ENCODE peak calls at places on chromosomes 13 and 19, in nine cellular contexts. One of them, this sample, is unnamed.

GRCh38 chr19:41409288-41409687 is 11.7 kb downstream of the BCKDHA start:
- DNase-seq in astrocyte of the spinal cord: peak; percentile 25
- DNase-seq in NCI-H1092 treated with DMSO at 0.1 percent for 48 hours: no peak
- DNase-seq in NCI-H1048: no peak
- DNase-seq in hepatocyte: peak; percentile 88
- DNase-seq in lower leg skin: no peak
- DNase-seq in NT2/D1: no peak
- DNase-seq in stimulated activated CD8-positive, alpha-beta memory T cell treated with anti-CD3 and anti-CD28 coated beads, Interleukin-2, amount 100 ng/mL, for 48 hours: no peak
- DNase-seq in vagina: no peak
- DNase-seq in this sample: peak; percentile 55

GRCh38 chr19:16386619-16387240 is 62.1 kb downstream of the KLF2 start:
- DNase-seq in astrocyte of the spinal cord: peak; percentile 58
- DNase-seq in NCI-H1092 treated with DMSO at 0.1 percent for 48 hours: peak; percentile 37
- DNase-seq in NCI-H1048: no peak
- DNase-seq in hepatocyte: peak; percentile 72
- DNase-seq in lower leg skin: no peak
- DNase-seq in NT2/D1: peak; percentile 42
- DNase-seq in stimulated activated CD8-positive, alpha-beta memory T cell treated with anti-CD3 and anti-CD28 coated beads, Interleukin-2, amount 100 ng/mL, for 48 hours: no peak
- DNase-seq in vagina: no peak
- DNase-seq in this sample: peak; percentile 62

GRCh38 chr19:33905937-33906577 is 109.4 kb downstream of the KCTD15 start:
- DNase-seq in astrocyte of the spinal cord: no peak
- DNase-seq in NCI-H1092 treated with DMSO at 0.1 percent for 48 hours: no peak
- DNase-seq in NCI-H1048: no peak
- DNase-seq in hepatocyte: peak; percentile 75
- DNase-seq in lower leg skin: peak; percentile 75
- DNase-seq in NT2/D1: no peak
- DNase-seq in stimulated activated CD8-positive, alpha-beta memory T cell treated with anti-CD3 and anti-CD28 coated beads, Interleukin-2, amount 100 ng/mL, for 48 hours: no peak
- DNase-seq in vagina: no peak
- DNase-seq in this sample: peak; percentile 52

GRCh38 chr13:47417485-47417884 is 520.6 kb upstream of the HTR2A start:
- DNase-seq in astrocyte of the spinal cord: no peak
- DNase-seq in NCI-H1092 treated with DMSO at 0.1 percent for 48 hours: no peak
- DNase-seq in NCI-H1048: no peak
- DNase-seq in hepatocyte: no peak
- DNase-seq in lower leg skin: no peak
- DNase-seq in NT2/D1: no peak
- DNase-seq in stimulated activated CD8-positive, alpha-beta memory T cell treated with anti-CD3 and anti-CD28 coated beads, Interleukin-2, amount 100 ng/mL, for 48 hours: no peak
- DNase-seq in vagina: no peak
- DNase-seq in this sample: no peak

GRCh38 chr13:46717275-46717674 is 79.7 kb downstream of the ESD start:
- DNase-seq in astrocyte of the spinal cord: no peak
- DNase-seq in NCI-H1092 treated with DMSO at 0.1 percent for 48 hours: no peak
- DNase-seq in NCI-H1048: no peak
- DNase-seq in hepatocyte: no peak
- DNase-seq in lower leg skin: no peak
- DNase-seq in NT2/D1: no peak
- DNase-seq in stimulated activated CD8-positive, alpha-beta memory T cell treated with anti-CD3 and anti-CD28 coated beads, Interleukin-2, amount 100 ng/mL, for 48 hours: no peak
- DNase-seq in vagina: no peak
- DNase-seq in this sample: no peak

GRCh38 chr13:46778879-46779278 is 18.1 kb downstream of the ESD start:
- DNase-seq in astrocyte of the spinal cord: peak; percentile 67
- DNase-seq in NCI-H1092 treated with DMSO at 0.1 percent for 48 hours: no peak
- DNase-seq in NCI-H1048: no peak
- DNase-seq in hepatocyte: no peak
- DNase-seq in lower leg skin: no peak
- DNase-seq in NT2/D1: no peak
- DNase-seq in stimulated activated CD8-positive, alpha-beta memory T cell treated with anti-CD3 and anti-CD28 coated beads, Interleukin-2, amount 100 ng/mL, for 48 hours: no peak
- DNase-seq in vagina: no peak
- DNase-seq in this sample: no peak

GRCh38 chr19:33639034-33639681 is 17.4 kb downstream of the CHST8 start:
- DNase-seq in astrocyte of the spinal cord: no peak
- DNase-seq in NCI-H1092 treated with DMSO at 0.1 percent for 48 hours: peak; percentile 25
- DNase-seq in NCI-H1048: no peak
- DNase-seq in hepatocyte: no peak
- DNase-seq in lower leg skin: no peak
- DNase-seq in NT2/D1: no peak
- DNase-seq in stimulated activated CD8-positive, alpha-beta memory T cell treated with anti-CD3 and anti-CD28 coated beads, Interleukin-2, amount 100 ng/mL, for 48 hours: no peak
- DNase-seq in vagina: no peak
- DNase-seq in this sample: no peak

GRCh38 chr19:41621654-41622053 is 5.2 kb downstream of the CEACAM4 start:
- DNase-seq in astrocyte of the spinal cord: no peak
- DNase-seq in NCI-H1092 treated with DMSO at 0.1 percent for 48 hours: no peak
- DNase-seq in NCI-H1048: no peak
- DNase-seq in hepatocyte: no peak
- DNase-seq in lower leg skin: peak; percentile 13
- DNase-seq in NT2/D1: no peak
- DNase-seq in stimulated activated CD8-positive, alpha-beta memory T cell treated with anti-CD3 and anti-CD28 coated beads, Interleukin-2, amount 100 ng/mL, for 48 hours: no peak
- DNase-seq in vagina: no peak
- DNase-seq in this sample: no peak

GRCh38 chr19:15456871-15457700 is 7.3 kb downstream of the RASAL3 start:
- DNase-seq in astrocyte of the spinal cord: no peak
- DNase-seq in NCI-H1092 treated with DMSO at 0.1 percent for 48 hours: no peak
- DNase-seq in NCI-H1048: peak; percentile 89
- DNase-seq in hepatocyte: peak; percentile 43
- DNase-seq in lower leg skin: peak; percentile 31
- DNase-seq in NT2/D1: peak; percentile 48
- DNase-seq in stimulated activated CD8-positive, alpha-beta memory T cell treated with anti-CD3 and anti-CD28 coated beads, Interleukin-2, amount 100 ng/mL, for 48 hours: no peak
- DNase-seq in vagina: no peak
- DNase-seq in this sample: no peak

GRCh38 chr13:74438911-74439310 is 304.7 kb upstream of the KLF12 start:
- DNase-seq in astrocyte of the spinal cord: no peak
- DNase-seq in NCI-H1092 treated with DMSO at 0.1 percent for 48 hours: peak; percentile 75
- DNase-seq in NCI-H1048: no peak
- DNase-seq in hepatocyte: no peak
- DNase-seq in lower leg skin: no peak
- DNase-seq in NT2/D1: no peak
- DNase-seq in stimulated activated CD8-positive, alpha-beta memory T cell treated with anti-CD3 and anti-CD28 coated beads, Interleukin-2, amount 100 ng/mL, for 48 hours: no peak
- DNase-seq in vagina: no peak
- DNase-seq in this sample: no peak

GRCh38 chr13:70520275-70520674 is 412.0 kb upstream of the KLHL1 start:
- DNase-seq in astrocyte of the spinal cord: no peak
- DNase-seq in NCI-H1092 treated with DMSO at 0.1 percent for 48 hours: no peak
- DNase-seq in NCI-H1048: no peak
- DNase-seq in hepatocyte: no peak
- DNase-seq in lower leg skin: no peak
- DNase-seq in NT2/D1: no peak
- DNase-seq in stimulated activated CD8-positive, alpha-beta memory T cell treated with anti-CD3 and anti-CD28 coated beads, Interleukin-2, amount 100 ng/mL, for 48 hours: no peak
- DNase-seq in vagina: no peak
- DNase-seq in this sample: no peak

GRCh38 chr13:25468330-25469178 is 96.8 kb downstream of the ATP8A2 start:
- DNase-seq in astrocyte of the spinal cord: peak; percentile 10
- DNase-seq in NCI-H1092 treated with DMSO at 0.1 percent for 48 hours: peak; percentile 75
- DNase-seq in NCI-H1048: no peak
- DNase-seq in hepatocyte: peak; percentile 66
- DNase-seq in lower leg skin: no peak
- DNase-seq in NT2/D1: no peak
- DNase-seq in stimulated activated CD8-positive, alpha-beta memory T cell treated with anti-CD3 and anti-CD28 coated beads, Interleukin-2, amount 100 ng/mL, for 48 hours: peak; percentile 11
- DNase-seq in vagina: no peak
- DNase-seq in this sample: peak; percentile 15

GRCh38 chr13:83499286-83499685 is 383.0 kb downstream of the SLITRK1 start:
- DNase-seq in astrocyte of the spinal cord: peak; percentile 55
- DNase-seq in NCI-H1092 treated with DMSO at 0.1 percent for 48 hours: no peak
- DNase-seq in NCI-H1048: no peak
- DNase-seq in hepatocyte: no peak
- DNase-seq in lower leg skin: no peak
- DNase-seq in NT2/D1: no peak
- DNase-seq in stimulated activated CD8-positive, alpha-beta memory T cell treated with anti-CD3 and anti-CD28 coated beads, Interleukin-2, amount 100 ng/mL, for 48 hours: no peak
- DNase-seq in vagina: no peak
- DNase-seq in this sample: peak; percentile 4

GRCh38 chr19:35459414-35460082 is 11.5 kb downstream of the FFAR2 start:
- DNase-seq in astrocyte of the spinal cord: no peak
- DNase-seq in NCI-H1092 treated with DMSO at 0.1 percent for 48 hours: no peak
- DNase-seq in NCI-H1048: no peak
- DNase-seq in hepatocyte: peak; percentile 61
- DNase-seq in lower leg skin: peak; percentile 28
- DNase-seq in NT2/D1: no peak
- DNase-seq in stimulated activated CD8-positive, alpha-beta memory T cell treated with anti-CD3 and anti-CD28 coated beads, Interleukin-2, amount 100 ng/mL, for 48 hours: no peak
- DNase-seq in vagina: no peak
- DNase-seq in this sample: no peak

GRCh38 chr13:78934336-78934735 is 275.4 kb upstream of the OBI1 start:
- DNase-seq in astrocyte of the spinal cord: no peak
- DNase-seq in NCI-H1092 treated with DMSO at 0.1 percent for 48 hours: no peak
- DNase-seq in NCI-H1048: no peak
- DNase-seq in hepatocyte: no peak
- DNase-seq in lower leg skin: no peak
- DNase-seq in NT2/D1: no peak
- DNase-seq in stimulated activated CD8-positive, alpha-beta memory T cell treated with anti-CD3 and anti-CD28 coated beads, Interleukin-2, amount 100 ng/mL, for 48 hours: no peak
- DNase-seq in vagina: no peak
- DNase-seq in this sample: no peak

GRCh38 chr19:14954071-14954655 is 12.9 kb downstream of the OR7C2 start:
- DNase-seq in astrocyte of the spinal cord: no peak
- DNase-seq in NCI-H1092 treated with DMSO at 0.1 percent for 48 hours: no peak
- DNase-seq in NCI-H1048: no peak
- DNase-seq in hepatocyte: no peak
- DNase-seq in lower leg skin: no peak
- DNase-seq in NT2/D1: no peak
- DNase-seq in stimulated activated CD8-positive, alpha-beta memory T cell treated with anti-CD3 and anti-CD28 coated beads, Interleukin-2, amount 100 ng/mL, for 48 hours: no peak
- DNase-seq in vagina: no peak
- DNase-seq in this sample: no peak

GRCh38 chr19:17091758-17092333 is 16.3 kb downstream of the MYO9B start:
- DNase-seq in astrocyte of the spinal cord: no peak
- DNase-seq in NCI-H1092 treated with DMSO at 0.1 percent for 48 hours: no peak
- DNase-seq in NCI-H1048: no peak
- DNase-seq in hepatocyte: no peak
- DNase-seq in lower leg skin: no peak
- DNase-seq in NT2/D1: no peak
- DNase-seq in stimulated activated CD8-positive, alpha-beta memory T cell treated with anti-CD3 and anti-CD28 coated beads, Interleukin-2, amount 100 ng/mL, for 48 hours: no peak
- DNase-seq in vagina: no peak
- DNase-seq in this sample: no peak

GRCh38 chr19:53078668-53079067 is 24.6 kb downstream of the ZNF160 start:
- DNase-seq in astrocyte of the spinal cord: no peak
- DNase-seq in NCI-H1092 treated with DMSO at 0.1 percent for 48 hours: no peak
- DNase-seq in NCI-H1048: no peak
- DNase-seq in hepatocyte: no peak
- DNase-seq in lower leg skin: no peak
- DNase-seq in NT2/D1: no peak
- DNase-seq in stimulated activated CD8-positive, alpha-beta memory T cell treated with anti-CD3 and anti-CD28 coated beads, Interleukin-2, amount 100 ng/mL, for 48 hours: no peak
- DNase-seq in vagina: no peak
- DNase-seq in this sample: no peak

GRCh38 chr13:39602277-39602613 is 748 bp downstream of the LHFPL6 start:
- DNase-seq in astrocyte of the spinal cord: no peak
- DNase-seq in NCI-H1092 treated with DMSO at 0.1 percent for 48 hours: no peak
- DNase-seq in NCI-H1048: no peak
- DNase-seq in hepatocyte: no peak
- DNase-seq in lower leg skin: no peak
- DNase-seq in NT2/D1: no peak
- DNase-seq in stimulated activated CD8-positive, alpha-beta memory T cell treated with anti-CD3 and anti-CD28 coated beads, Interleukin-2, amount 100 ng/mL, for 48 hours: no peak
- DNase-seq in vagina: no peak
- DNase-seq in this sample: no peak

GRCh38 chr19:42115219-42115618 is 17.0 kb downstream of the POU2F2 start:
- DNase-seq in astrocyte of the spinal cord: no peak
- DNase-seq in NCI-H1092 treated with DMSO at 0.1 percent for 48 hours: no peak
- DNase-seq in NCI-H1048: no peak
- DNase-seq in hepatocyte: no peak
- DNase-seq in lower leg skin: no peak
- DNase-seq in NT2/D1: no peak
- DNase-seq in stimulated activated CD8-positive, alpha-beta memory T cell treated with anti-CD3 and anti-CD28 coated beads, Interleukin-2, amount 100 ng/mL, for 48 hours: no peak
- DNase-seq in vagina: no peak
- DNase-seq in this sample: no peak

GRCh38 chr19:2016041-2016807 is 710 bp upstream of the BTBD2 start:
- DNase-seq in astrocyte of the spinal cord: peak; percentile 80
- DNase-seq in NCI-H1092 treated with DMSO at 0.1 percent for 48 hours: peak; percentile 51
- DNase-seq in NCI-H1048: no peak
- DNase-seq in hepatocyte: peak; percentile 83
- DNase-seq in lower leg skin: peak; percentile 85
- DNase-seq in NT2/D1: no peak
- DNase-seq in stimulated activated CD8-positive, alpha-beta memory T cell treated with anti-CD3 and anti-CD28 coated beads, Interleukin-2, amount 100 ng/mL, for 48 hours: no peak
- DNase-seq in vagina: no peak
- DNase-seq in this sample: peak; percentile 68

GRCh38 chr19:17576758-17577532 is 21.5 kb downstream of the COLGALT1 start:
- DNase-seq in astrocyte of the spinal cord: peak; percentile 4
- DNase-seq in NCI-H1092 treated with DMSO at 0.1 percent for 48 hours: no peak
- DNase-seq in NCI-H1048: peak; percentile 53
- DNase-seq in hepatocyte: peak; percentile 73
- DNase-seq in lower leg skin: peak; percentile 37
- DNase-seq in NT2/D1: peak; percentile 92
- DNase-seq in stimulated activated CD8-positive, alpha-beta memory T cell treated with anti-CD3 and anti-CD28 coated beads, Interleukin-2, amount 100 ng/mL, for 48 hours: no peak
- DNase-seq in vagina: no peak
- DNase-seq in this sample: peak; percentile 84

GRCh38 chr13:81872581-81872980 is 1531.7 kb upstream of the SPRY2 start:
- DNase-seq in astrocyte of the spinal cord: peak; percentile 1
- DNase-seq in NCI-H1092 treated with DMSO at 0.1 percent for 48 hours: peak; percentile 56
- DNase-seq in NCI-H1048: peak; percentile 2
- DNase-seq in hepatocyte: peak; percentile 53
- DNase-seq in lower leg skin: no peak
- DNase-seq in NT2/D1: no peak
- DNase-seq in stimulated activated CD8-positive, alpha-beta memory T cell treated with anti-CD3 and anti-CD28 coated beads, Interleukin-2, amount 100 ng/mL, for 48 hours: no peak
- DNase-seq in vagina: no peak
- DNase-seq in this sample: no peak

GRCh38 chr19:42596391-42597071 is 1.8 kb upstream of the CEACAM8 start:
- DNase-seq in astrocyte of the spinal cord: no peak
- DNase-seq in NCI-H1092 treated with DMSO at 0.1 percent for 48 hours: peak; percentile 18
- DNase-seq in NCI-H1048: no peak
- DNase-seq in hepatocyte: peak; percentile 41
- DNase-seq in lower leg skin: no peak
- DNase-seq in NT2/D1: peak; percentile 3
- DNase-seq in stimulated activated CD8-positive, alpha-beta memory T cell treated with anti-CD3 and anti-CD28 coated beads, Interleukin-2, amount 100 ng/mL, for 48 hours: peak; percentile 8
- DNase-seq in vagina: no peak
- DNase-seq in this sample: peak; percentile 64

GRCh38 chr13:105603283-105603682 is 932.2 kb downstream of the EFNB2 start:
- DNase-seq in astrocyte of the spinal cord: no peak
- DNase-seq in NCI-H1092 treated with DMSO at 0.1 percent for 48 hours: peak; percentile 22
- DNase-seq in NCI-H1048: no peak
- DNase-seq in hepatocyte: no peak
- DNase-seq in lower leg skin: no peak
- DNase-seq in NT2/D1: no peak
- DNase-seq in stimulated activated CD8-positive, alpha-beta memory T cell treated with anti-CD3 and anti-CD28 coated beads, Interleukin-2, amount 100 ng/mL, for 48 hours: no peak
- DNase-seq in vagina: no peak
- DNase-seq in this sample: no peak

GRCh38 chr19:12786149-12786870 is 5.0 kb upstream of the JUNB start:
- DNase-seq in astrocyte of the spinal cord: no peak
- DNase-seq in NCI-H1092 treated with DMSO at 0.1 percent for 48 hours: no peak
- DNase-seq in NCI-H1048: no peak
- DNase-seq in hepatocyte: no peak
- DNase-seq in lower leg skin: peak; percentile 74
- DNase-seq in NT2/D1: no peak
- DNase-seq in stimulated activated CD8-positive, alpha-beta memory T cell treated with anti-CD3 and anti-CD28 coated beads, Interleukin-2, amount 100 ng/mL, for 48 hours: no peak
- DNase-seq in vagina: no peak
- DNase-seq in this sample: no peak

GRCh38 chr19:11091343-11092153 is 2.3 kb downstream of the LDLR start:
- DNase-seq in astrocyte of the spinal cord: peak; percentile 94
- DNase-seq in NCI-H1092 treated with DMSO at 0.1 percent for 48 hours: no peak
- DNase-seq in NCI-H1048: peak; percentile 83
- DNase-seq in hepatocyte: peak; percentile 79
- DNase-seq in lower leg skin: peak; percentile 81
- DNase-seq in NT2/D1: peak; percentile 66
- DNase-seq in stimulated activated CD8-positive, alpha-beta memory T cell treated with anti-CD3 and anti-CD28 coated beads, Interleukin-2, amount 100 ng/mL, for 48 hours: no peak
- DNase-seq in vagina: no peak
- DNase-seq in this sample: peak; percentile 50

GRCh38 chr13:60043262-60043661 is 120.5 kb downstream of the DIAPH3 start:
- DNase-seq in astrocyte of the spinal cord: peak; percentile 20
- DNase-seq in NCI-H1092 treated with DMSO at 0.1 percent for 48 hours: no peak
- DNase-seq in NCI-H1048: no peak
- DNase-seq in hepatocyte: no peak
- DNase-seq in lower leg skin: no peak
- DNase-seq in NT2/D1: no peak
- DNase-seq in stimulated activated CD8-positive, alpha-beta memory T cell treated with anti-CD3 and anti-CD28 coated beads, Interleukin-2, amount 100 ng/mL, for 48 hours: no peak
- DNase-seq in vagina: no peak
- DNase-seq in this sample: no peak

GRCh38 chr19:28435551-28436261 is 777.2 kb downstream of the UQCRFS1 start:
- DNase-seq in astrocyte of the spinal cord: no peak
- DNase-seq in NCI-H1092 treated with DMSO at 0.1 percent for 48 hours: no peak
- DNase-seq in NCI-H1048: no peak
- DNase-seq in hepatocyte: no peak
- DNase-seq in lower leg skin: no peak
- DNase-seq in NT2/D1: no peak
- DNase-seq in stimulated activated CD8-positive, alpha-beta memory T cell treated with anti-CD3 and anti-CD28 coated beads, Interleukin-2, amount 100 ng/mL, for 48 hours: no peak
- DNase-seq in vagina: no peak
- DNase-seq in this sample: no peak

GRCh38 chr13:100594731-100595130 is 6.1 kb upstream of the GGACT start:
- DNase-seq in astrocyte of the spinal cord: no peak
- DNase-seq in NCI-H1092 treated with DMSO at 0.1 percent for 48 hours: no peak
- DNase-seq in NCI-H1048: no peak
- DNase-seq in hepatocyte: peak; percentile 30
- DNase-seq in lower leg skin: no peak
- DNase-seq in NT2/D1: peak; percentile 36
- DNase-seq in stimulated activated CD8-positive, alpha-beta memory T cell treated with anti-CD3 and anti-CD28 coated beads, Interleukin-2, amount 100 ng/mL, for 48 hours: no peak
- DNase-seq in vagina: no peak
- DNase-seq in this sample: no peak

GRCh38 chr19:46190489-46190888 is 39.1 kb upstream of the IGFL1 start:
- DNase-seq in astrocyte of the spinal cord: no peak
- DNase-seq in NCI-H1092 treated with DMSO at 0.1 percent for 48 hours: no peak
- DNase-seq in NCI-H1048: no peak
- DNase-seq in hepatocyte: no peak
- DNase-seq in lower leg skin: no peak
- DNase-seq in NT2/D1: no peak
- DNase-seq in stimulated activated CD8-positive, alpha-beta memory T cell treated with anti-CD3 and anti-CD28 coated beads, Interleukin-2, amount 100 ng/mL, for 48 hours: no peak
- DNase-seq in vagina: no peak
- DNase-seq in this sample: no peak

This sample was measured in A549.